ENCODE peak calls at places on chromosomes 16 and 17, in six cellular contexts. E is fibroblast of lung; U is GM23338; W is NB4; C is CD8-positive, alpha-beta T cell; G is neural progenitor cell. S is an unnamed sample.
A peak's percentile ranks its signal among the peaks of the same experiment; 100 is the strongest.

GRCh38 chr16:15942901-15943690 is 6.3 kb upstream of the ABCC1 start:
- DNase-seq in E (no peak), U (no peak), G (no peak), C (no peak), W (peak; percentile 66), S (no peak)

GRCh38 chr17:6343736-6344135 is 91.2 kb downstream of the AIPL1 start:
- DNase-seq in U (no peak), W (no peak), E (no peak), G (no peak), C (no peak), S (no peak)

GRCh38 chr17:77217566-77217965 is 76.8 kb downstream of the SEC14L1 start:
- DNase-seq in C (no peak), W (no peak), G (no peak), U (no peak), E (no peak), S (no peak)

GRCh38 chr16:5504028-5504758 is 406.6 kb upstream of the EEF2KMT start:
- DNase-seq in W (no peak), E (no peak), G (no peak), C (no peak), U (no peak), S (no peak)

GRCh38 chr17:3935825-3936355 is 19.6 kb upstream of the P2RX1 start:
- DNase-seq in U (no peak), W (no peak), E (peak; percentile 47), C (no peak), G (no peak), S (peak; percentile 45)

GRCh38 chr17:36935681-36936454 is 1.4 kb upstream of the LHX1 start:
- DNase-seq in G (peak; percentile 63), C (no peak), E (no peak), W (no peak), U (peak; percentile 84), S (no peak)

GRCh38 chr16:47276522-47276921 is 132.8 kb upstream of the NETO2 start:
- DNase-seq in U (no peak), E (no peak), C (no peak), W (no peak), G (no peak), S (no peak)

GRCh38 chr17:48546924-48547838 is 2.3 kb upstream of the HOXB2 start:
- DNase-seq in W (no peak), U (no peak), E (peak; percentile 87), G (no peak), C (no peak), S (no peak)

GRCh38 chr17:9645858-9646555 is 690 bp downstream of the USP43 start:
- DNase-seq in G (peak; percentile 73), E (no peak), W (peak; percentile 76), U (peak; percentile 79), C (no peak), S (no peak)

GRCh38 chr16:7839568-7839967 is 506.9 kb downstream of the RBFOX1 start:
- DNase-seq in E (no peak), U (no peak), C (no peak), W (no peak), G (peak; percentile 55), S (no peak)

GRCh38 chr17:79082311-79083190 is 7.9 kb downstream of the ENGASE start:
- DNase-seq in G (peak; percentile 76), U (peak; percentile 78), C (peak; percentile 62), E (peak; percentile 19), W (peak; percentile 49), S (no peak)

GRCh38 chr17:66272699-66273390 is 29.6 kb upstream of the PRKCA start:
- DNase-seq in C (no peak), G (no peak), E (peak; percentile 70), U (no peak), W (no peak), S (peak; percentile 86)

GRCh38 chr16:77376358-77376757 is 58.5 kb downstream of the ADAMTS18 start:
- DNase-seq in G (no peak), C (no peak), W (peak; percentile 23), E (no peak), U (peak; percentile 75), S (no peak)

GRCh38 chr16:21130811-21131210 is 19.8 kb downstream of the DNAH3 start:
- DNase-seq in W (no peak), C (no peak), G (no peak), E (no peak), U (peak; percentile 58), S (no peak)

GRCh38 chr17:57442401-57442823 is 186.1 kb downstream of the MSI2 start:
- DNase-seq in W (no peak), U (no peak), G (no peak), C (no peak), E (peak; percentile 78), S (no peak)

GRCh38 chr17:67696853-67697505 is 20.8 kb upstream of the NOL11 start:
- DNase-seq in G (no peak), W (no peak), C (no peak), E (no peak), U (no peak), S (no peak)

GRCh38 chr17:16872836-16873653 is 98.9 kb downstream of the TNFRSF13B start:
- DNase-seq in U (peak; percentile 79), C (peak; percentile 48), W (peak; percentile 62), E (no peak), G (peak; percentile 71), S (peak; percentile 17)

GRCh38 chr16:52629296-52629695 is 82.4 kb upstream of the TOX3 start:
- DNase-seq in W (no peak), G (no peak), C (no peak), E (no peak), U (no peak), S (no peak)

GRCh38 chr17:63437287-63438091 is 8.6 kb downstream of the CYB561 start:
- DNase-seq in G (no peak), W (no peak), U (no peak), E (no peak), C (no peak), S (peak; percentile 32)

GRCh38 chr17:76018801-76019200 is 8.3 kb downstream of the EVPL start:
- DNase-seq in U (no peak), G (no peak), E (no peak), W (no peak), C (no peak), S (no peak)

GRCh38 chr16:81666102-81666501 is 113.0 kb upstream of the PLCG2 start:
- DNase-seq in U (no peak), W (no peak), C (no peak), G (no peak), E (no peak), S (no peak)

GRCh38 chr16:19809121-19809635 is 75.5 kb downstream of the GPRC5B start:
- DNase-seq in E (no peak), C (no peak), G (no peak), U (no peak), W (peak; percentile 81), S (no peak)

GRCh38 chr16:14325921-14326401 is 254.8 kb downstream of the MRTFB start:
- DNase-seq in U (no peak), E (no peak), W (peak; percentile 33), C (no peak), G (peak; percentile 45), S (peak; percentile 53)

GRCh38 chr16:55701442-55702319 is 45.9 kb downstream of the SLC6A2 start:
- DNase-seq in U (peak; percentile 74), W (peak; percentile 67), E (peak; percentile 34), G (peak; percentile 70), C (no peak), S (peak; percentile 63)

GRCh38 chr17:63378411-63379076 is 67.6 kb downstream of the CYB561 start:
- DNase-seq in G (no peak), W (peak; percentile 8), E (no peak), U (no peak), C (no peak), S (no peak)

GRCh38 chr17:41638194-41638593 is 13.8 kb upstream of the KRT17 start:
- DNase-seq in U (no peak), E (no peak), W (no peak), C (no peak), G (no peak), S (no peak)

GRCh38 chr17:73261952-73262675 is 434 bp upstream of the CPSF4L start:
- DNase-seq in U (peak; percentile 53), W (peak; percentile 95), E (no peak), G (peak; percentile 69), C (no peak), S (no peak)

GRCh38 chr17:1933875-1934715 is 91.0 kb downstream of the RTN4RL1 start:
- DNase-seq in E (no peak), G (peak; percentile 61), U (no peak), W (no peak), C (no peak), S (no peak)

GRCh38 chr16:55498101-55498500 is 10.8 kb upstream of the LPCAT2 start:
- DNase-seq in W (no peak), U (no peak), G (no peak), E (no peak), C (no peak), S (no peak)

GRCh38 chr17:73232587-73233373 is 28.9 kb downstream of the CPSF4L start:
- DNase-seq in E (peak; percentile 21), W (peak; percentile 55), C (peak; percentile 50), G (peak; percentile 73), U (peak; percentile 63), S (peak; percentile 62)

GRCh38 chr16:8370374-8371015 is 219.8 kb downstream of the TMEM114 start:
- DNase-seq in E (no peak), W (peak; percentile 22), C (no peak), U (peak; percentile 27), G (no peak), S (no peak)

GRCh38 chr16:30567991-30568638 is 3.4 kb downstream of the ZNF688 start:
- DNase-seq in W (peak; percentile 88), E (peak; percentile 72), C (peak; percentile 57), U (no peak), G (no peak), S (peak; percentile 80)

GRCh38 chr16:88931373-88931900 is 45.6 kb downstream of the CBFA2T3 start:
- DNase-seq in W (no peak), U (no peak), E (no peak), C (no peak), G (no peak), S (no peak)

GRCh38 chr16:72021043-72021442 is 12.5 kb downstream of the DHODH start:
- DNase-seq in C (no peak), W (no peak), U (peak; percentile 81), E (no peak), G (peak; percentile 65), S (no peak)
- TF ChIP-seq CTCF in C (no peak), W (no peak), U (peak; percentile 81), E (no peak), G (peak; percentile 64), S (peak; percentile 15)

DNA sequence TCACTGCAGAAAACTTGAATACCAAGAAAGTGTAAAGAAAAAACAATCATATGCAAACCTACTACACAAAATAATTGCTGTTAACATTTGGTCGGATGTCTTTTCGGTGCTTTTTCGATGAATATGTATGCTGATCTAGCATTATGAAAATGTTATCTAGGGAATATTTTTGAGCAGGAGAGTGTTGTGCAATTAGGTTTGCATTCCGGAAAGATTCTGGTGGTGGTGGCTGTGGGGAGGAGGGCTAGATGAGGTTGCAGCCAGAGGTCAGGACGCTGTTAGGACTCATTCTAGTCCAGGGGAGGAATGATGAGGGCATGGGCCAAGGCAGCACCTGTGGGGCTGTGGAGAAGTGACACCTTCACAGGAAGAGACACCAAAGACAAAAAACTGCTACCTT is 258.0 kb upstream of the ASIC2 start:
- DNase-seq in C (no peak), W (no peak), G (no peak), U (no peak), E (no peak), S (no peak)
- H3K4me3 ChIP-seq in C (no peak overlapping the region), W (no peak overlapping the region), G (no peak overlapping the region), U (no peak overlapping the region), E (no peak overlapping the region), S (no peak overlapping the region)

GRCh38 chr17:42676424-42677011 is at the start of gene PLEKHH3:
- DNase-seq in G (peak; percentile 73), W (peak; percentile 75), E (no peak), C (no peak), U (peak; percentile 66), S (no peak)
- TF ChIP-seq CTCF in G (peak; percentile 30), W (peak; percentile 2), E (peak; percentile 8), C (no peak), U (no peak), S (no peak)

GRCh38 chr16:69444873-69445517 is 20.6 kb downstream of the CYB5B start:
- DNase-seq in G (no peak), C (no peak), U (no peak), W (peak; percentile 18), E (peak; percentile 73), S (no peak)
- H3K4me3 ChIP-seq in G (no peak overlapping the region), C (peak overlapping the region; percentile 19), U (no peak overlapping the region), W (no peak overlapping the region), E (peak overlapping the region; percentile 43), S (peak overlapping the region; percentile 43)

S was measured in foreskin fibroblast.